ENCODE peak calls at places on chromosomes 7 and 10, in six cellular contexts. F is HuH-7, I is fibroblast of mammary gland, H is Peyer's patch, M is SK-N-SH, R is endothelial cell. S is an unnamed sample.

GRCh38 chr10:117391436-117392205 is 16.4 kb upstream of the PDZD8 start:
- DNase-seq in R (peak), F (no peak), M (no peak), I (peak), H (no peak), S (no peak)

GRCh38 chr10:60921631-60922030 is 22.4 kb downstream of the RHOBTB1 start:
- DNase-seq in F (no peak), I (no peak), H (no peak), M (no peak), R (no peak), S (no peak)

GRCh38 chr7:98562336-98563182 is 54.5 kb upstream of the NPTX2 start:
- DNase-seq in R (no peak), I (no peak), F (no peak), H (no peak), M (peak), S (no peak)

GRCh38 chr7:52005613-52006012 is 689.0 kb upstream of the COBL start:
- DNase-seq in H (no peak), F (no peak), M (no peak), I (no peak), R (no peak), S (no peak)

GRCh38 chr10:5511231-5511884 is 12.0 kb upstream of the CALML5 start:
- DNase-seq in H (peak), F (no peak), R (no peak), M (no peak), I (no peak), S (no peak)

GRCh38 chr7:116240021-116240659 is 29.8 kb downstream of the TES start:
- DNase-seq in H (no peak), M (no peak), R (no peak), I (no peak), F (no peak), S (no peak)

GRCh38 chr7:87747681-87748080 is 119.5 kb downstream of the RUNDC3B start:
- DNase-seq in H (no peak), F (no peak), R (no peak), M (no peak), I (no peak), S (no peak)

GRCh38 chr7:128323489-128324362 is 20.0 kb downstream of the RBM28 start:
- DNase-seq in R (no peak), I (peak), M (no peak), F (no peak), H (no peak), S (no peak)

GRCh38 chr7:130793855-130794618 is 60.0 kb upstream of the KLF14 start:
- DNase-seq in H (no peak), I (peak), R (no peak), F (peak), M (no peak), S (no peak)

GRCh38 chr10:124641282-124642075 is 102.7 kb downstream of the FAM53B start:
- DNase-seq in R (no peak), I (peak), F (no peak), H (no peak), M (peak), S (no peak)

GRCh38 chr7:2862831-2863361 is 18.8 kb upstream of the GNA12 start:
- DNase-seq in I (no peak), F (no peak), M (no peak), R (no peak), H (no peak), S (no peak)

GRCh38 chr7:50591098-50591479 is 25.9 kb upstream of the DDC start:
- DNase-seq in H (no peak), F (no peak), I (no peak), R (no peak), M (no peak), S (no peak)